ENCODE peak calls at places on chromosomes 11 and 22, in five cellular contexts. X, O, F, Z and T are unnamed samples. For H3K27me3, the result is how much of the 10 kb centered on the place peaks cover.

GRCh38 chr11:83195176-83195531 is 1.6 kb downstream of the ANKRD42 start:
- DNase-seq in X (no peak), O (no peak), F (no peak), Z (no peak), T (no peak)

GRCh38 chr22:32337015-32337414 is 20.7 kb upstream of the RFPL3 start:
- DNase-seq in X (no peak), O (no peak), F (no peak), Z (no peak), T (no peak)

GRCh38 chr11:36280531-36280930 is 8.7 kb downstream of the COMMD9 start:
- DNase-seq in X (no peak), O (no peak), F (no peak), Z (no peak), T (no peak)

GRCh38 chr11:35590412-35590811 is 27.8 kb upstream of the FJX1 start:
- DNase-seq in X (no peak), O (no peak), F (no peak), Z (no peak), T (no peak)

GRCh38 chr11:8055836-8056526 is 25.0 kb upstream of the TUB start:
- DNase-seq in X (no peak), O (no peak), F (no peak), Z (no peak), T (no peak)

GRCh38 chr11:45229401-45229800 is 56.7 kb downstream of the SYT13 start:
- DNase-seq in X (no peak), O (no peak), F (no peak), Z (no peak), T (no peak)

GRCh38 chr11:79708319-79708928 is 267.6 kb upstream of the TENM4 start:
- DNase-seq in X (no peak), O (peak), F (no peak), Z (no peak), T (no peak)

GRCh38 chr11:59802639-59803176 is 7.9 kb downstream of the MRPL16 start:
- DNase-seq in X (no peak), O (no peak), F (peak), Z (peak), T (no peak)

GRCh38 chr11:93542753-93543246 is 391 bp downstream of the SMCO4 start:
- DNase-seq in X (peak), O (no peak), F (no peak), Z (peak), T (no peak)

GRCh38 chr11:8266246-8267241 is 2.9 kb upstream of the LMO1 start:
- DNase-seq in X (no peak), O (no peak), F (no peak), Z (no peak), T (no peak)

GRCh38 chr11:58914821-58915543 is 24.3 kb upstream of the GLYATL1 start:
- DNase-seq in X (no peak), O (no peak), F (no peak), Z (no peak), T (no peak)

GRCh38 chr11:41659990-41660389 is 200.5 kb upstream of the LRRC4C start:
- DNase-seq in X (no peak), O (peak), F (no peak), Z (no peak), T (no peak)

GRCh38 chr11:6771926-6772898 is at the start of gene OR2AG2:
- DNase-seq in X (no peak), O (peak), F (no peak), Z (no peak), T (no peak)

GRCh38 chr22:37162221-37163095 is 12.7 kb upstream of the IL2RB start:
- DNase-seq in X (peak), O (no peak), F (no peak), Z (no peak), T (no peak)

GRCh38 chr22:47110817-47111443 is 348.5 kb downstream of the TBC1D22A start:
- DNase-seq in X (no peak), O (no peak), F (no peak), Z (peak), T (peak)

GRCh38 chr11:72037554-72038311 is 39.0 kb downstream of the IL18BP start:
- DNase-seq in X (peak), O (no peak), F (no peak), Z (no peak), T (no peak)

GRCh38 chr11:93291146-93291545 is 39.4 kb upstream of the DEUP1 start:
- DNase-seq in X (no peak), O (no peak), F (no peak), Z (no peak), T (no peak)

GRCh38 chr11:32434387-32435151 is 770 bp downstream of the WT1 start:
- DNase-seq in X (no peak), O (no peak), F (no peak), Z (peak), T (peak)

DNA sequence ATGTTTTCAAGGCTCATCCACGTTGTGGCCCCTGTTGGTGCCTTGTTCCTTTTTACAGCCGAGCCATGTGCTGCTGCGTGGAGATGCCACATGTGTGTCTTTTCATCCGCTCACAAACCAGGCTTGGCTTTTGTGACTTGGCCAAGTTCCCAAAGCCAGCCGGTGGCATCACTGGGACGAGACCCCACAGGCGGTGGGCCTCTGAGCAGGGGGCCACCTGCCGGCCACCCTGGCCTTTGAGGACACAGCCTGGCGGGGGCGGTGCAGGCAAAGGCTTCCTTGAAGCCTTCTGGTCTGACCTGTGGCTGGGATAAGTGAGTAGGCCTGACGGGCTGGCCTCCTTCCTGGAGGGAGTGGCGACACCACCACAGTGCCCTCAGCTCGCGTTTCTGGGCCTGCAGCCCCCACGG is 10.6 kb downstream of the GRK2 start:
- DNase-seq in X (peak), O (peak), F (no peak), Z (no peak), T (peak)
- TF ChIP-seq CTCF in X (peak), O (no peak), F (no peak), Z (no peak), T (no peak)

GRCh38 chr11:43833657-43834073 is 47.0 kb upstream of the ALKBH3 start:
- DNase-seq in X (no peak), O (peak), F (no peak), Z (no peak), T (no peak)
- H3K27ac ChIP-seq in X (no peak), O (no peak), F (no peak), Z (no peak), T (no peak)

DNA sequence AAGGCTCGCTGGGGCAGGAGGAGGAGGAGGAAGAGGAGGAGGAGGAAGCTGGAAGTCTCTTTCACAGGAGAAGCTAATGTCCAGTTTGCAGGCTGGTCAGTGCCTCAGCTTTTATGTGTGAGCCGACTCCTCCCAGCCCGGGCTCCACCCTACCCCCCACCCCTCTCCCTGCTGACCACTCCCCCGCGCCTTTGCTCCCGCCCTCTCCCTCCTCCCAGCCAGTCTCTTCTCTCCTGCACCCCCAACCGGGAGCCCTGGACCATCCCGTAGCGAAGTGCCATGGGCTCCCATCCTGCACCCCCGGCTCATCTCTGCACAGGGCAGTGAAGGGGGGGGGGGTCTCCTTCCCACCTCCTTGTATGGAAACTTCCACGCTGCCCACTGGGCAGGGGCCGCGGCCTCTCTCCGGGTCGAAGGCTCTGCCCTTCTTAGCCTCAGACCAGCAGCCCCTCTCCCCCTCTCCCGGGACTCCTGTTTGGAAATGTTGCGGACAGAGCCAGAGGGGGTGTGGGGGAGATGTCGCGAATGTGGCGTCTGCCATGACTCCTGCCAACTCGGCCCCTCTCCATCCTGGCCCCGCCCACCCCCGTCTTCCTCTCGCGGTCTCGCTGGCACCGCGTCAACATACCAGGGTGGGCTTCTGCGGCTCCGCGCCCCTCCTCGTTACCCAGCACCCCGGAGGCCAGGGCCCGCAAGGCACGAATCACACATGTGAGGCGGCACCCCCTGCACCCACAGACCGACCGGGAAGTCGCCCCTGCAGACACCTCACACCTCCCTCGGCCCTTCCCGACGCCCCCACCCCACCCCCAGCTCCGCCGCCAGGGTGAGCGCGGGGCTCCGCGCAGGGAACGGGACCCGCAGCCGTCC is 1.8 kb downstream of the IGF2 start:
- DNase-seq in X (peak), O (peak), F (peak), Z (peak), T (peak)
- H3K27me3 ChIP-seq in X (under half), O (under half), F (under half), Z (under half), T (under half)

DNA sequence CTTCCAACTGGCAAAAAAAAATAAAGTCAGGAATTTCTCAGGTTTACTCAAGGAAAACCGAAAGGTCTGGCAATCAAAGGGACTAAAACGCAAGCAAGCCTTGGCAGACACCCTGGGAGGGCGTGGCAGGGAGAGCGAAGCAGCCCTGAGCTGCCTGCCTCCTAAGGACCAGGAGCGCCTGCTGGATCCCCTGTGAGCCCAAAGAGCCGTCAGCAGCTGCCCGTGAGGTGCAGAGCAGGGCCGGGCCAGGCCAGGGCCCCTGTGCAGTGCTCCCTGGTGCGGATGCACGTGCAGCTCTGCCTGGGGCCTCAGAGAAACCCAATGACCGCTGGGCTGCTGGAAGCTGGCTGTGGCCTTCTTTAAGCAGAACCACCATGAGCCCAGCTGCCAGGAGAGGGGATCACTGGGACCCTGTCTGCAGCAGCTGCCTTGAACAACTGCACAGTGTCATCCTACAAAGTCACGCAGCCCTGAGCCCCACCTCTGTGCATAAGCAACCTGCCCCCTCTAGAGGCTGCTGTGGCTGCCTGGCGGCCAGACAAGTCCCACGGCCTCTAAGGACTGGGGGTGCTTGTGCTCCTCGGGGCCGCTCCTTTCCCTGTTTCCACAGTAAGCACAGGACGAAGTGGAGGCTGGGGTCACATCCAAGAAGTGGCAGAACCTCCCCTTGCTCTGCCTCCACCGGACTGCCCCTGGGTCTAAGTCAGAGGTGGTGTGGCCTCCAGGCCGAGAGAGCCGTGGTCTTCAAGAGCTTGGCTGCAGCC is 29.2 kb upstream of the COMT start:
- DNase-seq in X (no peak), O (no peak), F (no peak), Z (no peak), T (no peak)
- TF ChIP-seq CTCF in X (no peak), O (no peak), F (no peak), Z (no peak), T (no peak)